ENCODE peak calls at places on chromosomes 13 and 19, in eight cellular contexts. O is Karpas-422, F is pancreas, I is SK-N-MC, W is heart right ventricle, E is aorta, Z is cardiac muscle cell, J is body of pancreas. D is an unnamed sample.
A peak's percentile ranks its signal among the peaks of the same experiment; 100 is the strongest.

GRCh38 chr13:25733061-25733491 is 318.7 kb downstream of the SHISA2 start:
- DNase-seq in O (no peak), F (no peak), I (no peak), W (no peak), E (no peak), Z (no peak), J (no peak), D (no peak)

GRCh38 chr19:14979498-14980255 is at the start of gene SLC1A6:
- DNase-seq in O (no peak), F (peak; percentile 58), I (no peak), W (no peak), E (no peak), Z (no peak), J (peak; percentile 6), D (no peak)

GRCh38 chr13:46668302-46668720 is 115.3 kb downstream of the LRCH1 start:
- DNase-seq in O (no peak), F (no peak), I (no peak), W (peak; percentile 36), E (no peak), Z (peak; percentile 95), J (peak; percentile 20), D (no peak)

GRCh38 chr13:31209172-31209818 is 9.5 kb downstream of the B3GLCT start:
- DNase-seq in O (no peak), F (no peak), I (peak; percentile 70), W (peak; percentile 62), E (no peak), Z (peak; percentile 78), J (peak; percentile 27), D (no peak)

GRCh38 chr19:10805758-10806247 is 30.2 kb downstream of the TMED1 start:
- DNase-seq in O (no peak), F (no peak), I (no peak), W (no peak), E (no peak), Z (no peak), J (no peak), D (no peak)

GRCh38 chr19:27971071-27971470 is 1241.9 kb downstream of the UQCRFS1 start:
- DNase-seq in O (no peak), F (no peak), I (no peak), W (no peak), E (no peak), Z (peak; percentile 3), J (no peak), D (no peak)

GRCh38 chr19:46821512-46822359 is 28.9 kb downstream of the AP2S1 start:
- DNase-seq in O (peak; percentile 46), F (no peak), I (no peak), W (peak; percentile 42), E (no peak), Z (no peak), J (no peak), D (no peak)

GRCh38 chr13:112810608-112811007 is 120.8 kb downstream of the ATP11A start:
- DNase-seq in O (no peak), F (no peak), I (no peak), W (no peak), E (no peak), Z (no peak), J (no peak), D (no peak)

GRCh38 chr13:34931572-34931971 is 10.5 kb upstream of the NBEA start:
- DNase-seq in O (no peak), F (no peak), I (no peak), W (no peak), E (no peak), Z (peak; percentile 68), J (no peak), D (no peak)

GRCh38 chr19:35636651-35637050 is 4.9 kb upstream of the ETV2 start:
- DNase-seq in O (no peak), F (no peak), I (no peak), W (no peak), E (no peak), Z (no peak), J (no peak), D (no peak)

GRCh38 chr13:111911754-111912452 is 155.0 kb upstream of the SOX1 start:
- DNase-seq in O (no peak), F (no peak), I (no peak), W (no peak), E (no peak), Z (no peak), J (no peak), D (no peak)

GRCh38 chr13:58455094-58455493 is 823.5 kb downstream of the PCDH17 start:
- DNase-seq in O (no peak), F (no peak), I (no peak), W (no peak), E (no peak), Z (no peak), J (no peak), D (no peak)

GRCh38 chr13:41533676-41534075 is 76.3 kb downstream of the RGCC start:
- DNase-seq in O (no peak), F (no peak), I (no peak), W (no peak), E (no peak), Z (peak; percentile 5), J (no peak), D (peak; percentile 42)

GRCh38 chr19:10365518-10365917 is 14.9 kb downstream of the TYK2 start:
- DNase-seq in O (no peak), F (no peak), I (no peak), W (no peak), E (no peak), Z (no peak), J (no peak), D (no peak)

GRCh38 chr13:99968521-99969367 is 2.8 kb downstream of the ZIC5 start:
- DNase-seq in O (no peak), F (peak; percentile 68), I (no peak), W (no peak), E (no peak), Z (no peak), J (no peak), D (no peak)

DNA sequence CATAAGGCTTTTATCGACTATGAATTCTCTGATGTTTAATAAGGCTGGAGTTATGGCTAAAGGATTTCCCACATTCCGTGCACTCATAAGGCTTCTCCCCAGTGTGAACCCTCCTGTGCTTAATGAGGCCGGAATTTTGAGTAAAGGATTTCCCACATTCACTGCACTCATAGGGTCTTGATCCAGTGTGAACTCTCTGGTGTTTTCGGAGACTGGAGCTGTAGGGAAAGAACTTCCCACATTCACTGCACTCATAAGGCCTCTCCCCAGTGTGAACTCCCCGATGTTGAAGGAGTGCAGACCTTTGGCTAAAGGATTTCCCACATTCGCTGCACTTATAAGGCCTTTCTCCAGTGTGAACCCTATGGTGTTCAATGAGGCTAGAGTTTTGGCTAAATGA is 7.4 kb downstream of the ZNF154 start:
- DNase-seq in O (no peak), F (no peak), I (no peak), W (no peak), E (no peak), Z (no peak), J (no peak), D (no peak)
- H3K9me3 ChIP-seq in O (peaks cover 45% of the 10 kb centered on the region), F (no peaks in the 10 kb centered on the region), I (no peaks in the 10 kb centered on the region), W (no peaks in the 10 kb centered on the region), E (peaks cover 50% of the 10 kb centered on the region), Z (no peaks in the 10 kb centered on the region), J (no peaks in the 10 kb centered on the region), D (peaks cover 2% of the 10 kb centered on the region)

DNA sequence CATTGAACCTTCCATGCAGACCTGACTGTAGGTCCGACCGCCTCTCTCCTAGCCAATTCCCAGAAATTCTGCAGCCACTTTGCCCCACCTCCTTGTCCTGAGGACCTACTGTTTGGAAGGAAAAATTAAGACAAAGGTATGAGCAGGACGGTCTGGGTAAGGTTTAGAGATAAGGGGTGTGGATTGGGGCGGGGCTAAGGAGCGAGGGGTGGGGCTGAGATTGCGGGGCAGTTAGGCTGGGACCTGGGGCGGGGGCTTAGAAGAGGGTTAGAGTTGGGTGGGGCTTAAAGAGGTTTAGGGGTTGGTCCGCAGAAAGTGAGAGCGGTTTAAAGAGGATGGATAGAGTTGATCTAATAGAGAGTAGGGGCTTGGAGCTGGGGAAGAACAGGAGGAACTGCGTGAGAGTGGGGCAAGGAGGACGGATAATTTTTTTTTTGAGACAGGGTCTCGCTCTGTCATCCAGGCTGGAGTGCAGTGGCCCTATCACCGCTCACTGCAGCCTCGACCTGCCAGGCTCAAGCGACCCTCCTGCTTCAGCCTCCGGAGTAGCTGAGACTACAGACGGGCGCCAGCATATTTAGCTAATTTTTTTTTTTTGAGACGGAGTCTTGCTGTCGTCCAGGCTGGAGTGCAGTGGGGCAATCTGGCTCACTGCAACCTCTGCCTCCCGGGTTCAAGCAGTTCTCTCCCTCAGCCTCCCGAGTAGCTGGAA is 1.7 kb upstream of the ZNF865 start:
- DNase-seq in O (no peak), F (no peak), I (no peak), W (no peak), E (no peak), Z (no peak), J (no peak), D (no peak)
- H3K4me3 ChIP-seq in O (no peak overlapping the region), F (no peak overlapping the region), I (no peak overlapping the region), W (peak overlapping the region; percentile 80), E (no peak overlapping the region), Z (no peak overlapping the region), J (no peak overlapping the region), D (no peak overlapping the region)

DNA sequence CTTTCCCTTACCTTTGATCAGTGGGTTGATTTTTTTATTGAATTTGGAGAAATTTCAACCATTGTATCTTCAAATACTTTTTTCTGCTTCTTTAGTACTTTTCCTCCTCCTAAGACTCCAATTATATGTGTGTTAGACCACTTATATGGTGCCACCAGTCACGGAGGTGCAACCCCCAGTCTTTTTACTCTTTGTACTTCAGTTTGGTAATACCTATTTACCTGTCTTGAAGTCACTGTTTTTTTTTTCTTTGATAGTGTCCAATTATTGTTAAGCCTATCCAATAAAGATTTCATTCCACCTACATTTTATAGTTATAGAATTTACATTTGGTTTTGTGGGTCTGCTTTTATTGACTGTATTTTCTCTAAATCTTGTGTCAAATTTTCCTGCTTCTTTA is 14.9 kb downstream of the ZNF283 start:
- DNase-seq in O (no peak), F (no peak), I (no peak), W (no peak), E (no peak), Z (no peak), J (no peak), D (no peak)
- H3K9me3 ChIP-seq in O (peaks cover 30% of the 10 kb centered on the region), F (no peaks in the 10 kb centered on the region), I (peaks cover 28% of the 10 kb centered on the region), W (peaks cover 20% of the 10 kb centered on the region), E (peaks cover 23% of the 10 kb centered on the region), Z (peaks cover 7% of the 10 kb centered on the region), J (peaks cover 8% of the 10 kb centered on the region), D (peaks cover 3% of the 10 kb centered on the region)

DNA sequence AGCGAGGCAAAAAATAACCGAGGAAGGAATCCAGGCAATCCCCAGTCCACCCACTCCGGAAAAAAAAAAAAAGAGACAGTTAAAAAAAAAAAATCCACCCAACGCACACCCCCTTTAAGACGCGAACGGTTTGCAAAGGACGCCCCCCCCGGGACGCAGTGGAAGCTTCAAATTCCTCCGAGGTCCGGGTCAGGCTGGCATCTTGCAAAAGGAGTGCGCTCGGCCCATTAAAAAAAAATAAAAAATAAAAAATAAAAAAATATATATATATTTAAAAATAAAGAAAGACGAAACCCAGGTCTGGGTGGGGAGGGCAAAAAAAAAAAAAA is 235 bp upstream of the CACNA1A start:
- DNase-seq in O (no peak), F (no peak), I (no peak), W (no peak), E (no peak), Z (peak; percentile 48), J (no peak), D (no peak)
- H3K4me3 ChIP-seq in O (no peak overlapping the region), F (no peak overlapping the region), I (no peak overlapping the region), W (peak overlapping the region; percentile 43), E (peak overlapping the region; percentile 1), Z (peak overlapping the region; percentile 56), J (no peak overlapping the region), D (no peak overlapping the region)

D was measured in tibial nerve.